ENCODE peak calls at places on chromosomes 6 and 20, in seven cellular contexts. Q is neuronal stem cell, B is IMR-90, I is mesenchymal stem cell, R is H9, N is H1, S is mesendoderm. Z is an unnamed sample. For H3K4me1, the result is how much of the 10 kb centered on the place peaks cover.

GRCh38 chr6:124400600-124400999 is 561.6 kb upstream of the RNF217 start:
- DNase-seq in I (no peak), R (no peak), Q (no peak), B (no peak), N (no peak), S (no peak), Z (no peak)

GRCh38 chr20:14334306-14334930 is 3.0 kb downstream of the FLRT3 start:
- DNase-seq in R (peak), Q (peak), I (peak), B (peak), N (no peak), S (peak), Z (peak)

GRCh38 chr20:10846831-10847230 is 173.0 kb upstream of the JAG1 start:
- DNase-seq in I (no peak), R (no peak), N (no peak), S (no peak), Q (no peak), B (no peak), Z (no peak)

GRCh38 chr6:139277161-139277560 is 14.6 kb downstream of the TXLNB start:
- DNase-seq in I (no peak), R (no peak), Q (no peak), N (no peak), S (no peak), B (no peak), Z (no peak)

GRCh38 chr20:52410182-52410647 is 218.6 kb upstream of the ZFP64 start:
- DNase-seq in B (peak), R (no peak), I (peak), Q (no peak), S (peak), N (no peak), Z (no peak)

GRCh38 chr6:43803783-43804549 is 34.0 kb downstream of the VEGFA start:
- DNase-seq in S (peak), N (no peak), B (peak), R (no peak), I (peak), Q (no peak), Z (peak)

GRCh38 chr6:25417206-25417605 is 138.0 kb downstream of the CARMIL1 start:
- DNase-seq in R (no peak), N (no peak), Q (no peak), B (no peak), S (peak), I (no peak), Z (peak)

GRCh38 chr6:164167873-164168405 is 753.4 kb downstream of the QKI start:
- DNase-seq in N (no peak), R (no peak), I (no peak), Q (no peak), S (no peak), B (no peak), Z (no peak)

GRCh38 chr20:24157213-24157612 is 168.6 kb upstream of the GGTLC1 start:
- DNase-seq in N (no peak), Q (no peak), B (no peak), S (no peak), R (no peak), I (no peak), Z (no peak)

GRCh38 chr20:44014807-44015732 is 100.4 kb downstream of the TOX2 start:
- DNase-seq in S (no peak), R (peak), I (no peak), N (no peak), B (no peak), Q (no peak), Z (no peak)

GRCh38 chr6:148192310-148192709 is 150.3 kb upstream of the SASH1 start:
- DNase-seq in R (no peak), B (peak), S (no peak), N (no peak), I (peak), Q (no peak), Z (no peak)

GRCh38 chr6:144840619-144841018 is 555.5 kb downstream of the UTRN start:
- DNase-seq in S (no peak), B (no peak), R (no peak), Q (no peak), N (no peak), I (no peak), Z (no peak)

GRCh38 chr6:163608060-163608752 is 193.7 kb downstream of the QKI start:
- DNase-seq in Q (no peak), S (no peak), I (peak), R (no peak), B (no peak), N (no peak), Z (no peak)

GRCh38 chr6:23181301-23182110 is 612.1 kb downstream of the HDGFL1 start:
- DNase-seq in N (no peak), Q (no peak), R (no peak), B (no peak), I (no peak), S (no peak), Z (no peak)

GRCh38 chr20:38342196-38342595 is 4.1 kb upstream of the LBP start:
- DNase-seq in I (no peak), B (no peak), Q (peak), S (no peak), R (peak), N (peak), Z (no peak)

GRCh38 chr20:46872315-46873211 is 22.1 kb upstream of the EYA2 start:
- DNase-seq in Q (no peak), I (no peak), R (no peak), B (peak), S (no peak), N (no peak), Z (peak)

GRCh38 chr6:167858086-167858591 is 31.4 kb downstream of the AFDN start:
- DNase-seq in S (no peak), R (no peak), Q (no peak), I (peak), B (peak), N (no peak), Z (no peak)

GRCh38 chr20:62970307-62971210 is 18.1 kb downstream of the SLC17A9 start:
- DNase-seq in B (no peak), Q (no peak), R (no peak), S (no peak), I (no peak), N (no peak), Z (peak)

GRCh38 chr20:36632487-36633284 is 13.3 kb downstream of the SLA2 start:
- DNase-seq in R (peak), I (no peak), B (no peak), S (peak), N (peak), Q (no peak), Z (no peak)

GRCh38 chr6:127494240-127494767 is 24.8 kb downstream of the MTCL3 start:
- DNase-seq in S (no peak), I (no peak), N (no peak), B (no peak), Q (no peak), R (no peak), Z (no peak)

GRCh38 chr6:9428416-9429172 is 986.3 kb downstream of the TFAP2A start:
- DNase-seq in R (no peak), S (no peak), I (no peak), Q (no peak), B (peak), N (no peak), Z (no peak)

DNA sequence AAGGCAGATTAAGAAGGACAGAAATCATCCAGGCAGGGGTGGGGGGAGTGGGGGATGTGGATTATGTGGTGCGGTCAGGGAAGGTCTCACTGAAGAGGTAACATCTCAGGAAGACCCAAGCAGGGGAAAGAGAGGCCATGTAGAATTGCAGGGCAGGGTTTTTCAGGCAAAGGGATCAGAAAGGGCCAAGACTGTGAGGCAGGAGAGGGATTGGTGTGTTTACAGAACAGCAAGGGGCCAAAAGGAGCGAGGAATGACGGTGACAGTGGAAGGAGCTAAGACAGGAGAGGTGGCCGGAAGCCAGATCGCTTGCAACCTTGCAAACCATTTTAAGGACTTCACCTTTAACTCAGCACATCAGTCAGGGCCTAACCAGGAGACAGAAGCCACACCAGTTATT is 535.4 kb upstream of the JARID2 start:
- DNase-seq in I (no peak), B (no peak), Q (no peak), R (no peak), N (no peak), S (no peak), Z (no peak)
- H3K4me1 ChIP-seq in I (under half), B (under half), Q (under half), R (under half), N (under half), S (under half), Z (under half)

GRCh38 chr6:32665621-32666140 is 776 bp downstream of the HLA-DQB1 start:
- DNase-seq in I (no peak), B (no peak), R (no peak), Q (no peak), N (no peak), S (no peak), Z (no peak)

GRCh38 chr6:32668226-32668747 is 1.8 kb upstream of the HLA-DQB1 start:
- DNase-seq in I (peak), Q (no peak), R (peak), S (peak), B (peak), N (no peak), Z (peak)

GRCh38 chr6:32664827-32665362 is 1.6 kb downstream of the HLA-DQB1 start:
- DNase-seq in I (no peak), N (no peak), B (no peak), S (peak), R (peak), Q (no peak), Z (no peak)

GRCh38 chr6:32664354-32664753 is 2.1 kb downstream of the HLA-DQB1 start:
- DNase-seq in N (no peak), Q (no peak), B (no peak), R (no peak), S (no peak), I (no peak), Z (no peak)

GRCh38 chr6:32666420-32667300 is at the start of gene HLA-DQB1:
- DNase-seq in R (peak), Q (peak), S (peak), I (peak), N (no peak), B (no peak), Z (peak)
- H3K27ac ChIP-seq in R (no peak), Q (no peak), S (no peak), I (no peak), N (no peak), B (no peak), Z (no peak)

GRCh38 chr6:115914098-115914497 is 146.6 kb downstream of the FRK start:
- DNase-seq in B (no peak), Q (no peak), S (peak), R (no peak), I (peak), N (no peak), Z (no peak)

GRCh38 chr6:115910147-115910546 is 150.5 kb downstream of the FRK start:
- DNase-seq in S (peak), N (no peak), B (no peak), R (peak), Q (no peak), I (no peak), Z (no peak)

DNA sequence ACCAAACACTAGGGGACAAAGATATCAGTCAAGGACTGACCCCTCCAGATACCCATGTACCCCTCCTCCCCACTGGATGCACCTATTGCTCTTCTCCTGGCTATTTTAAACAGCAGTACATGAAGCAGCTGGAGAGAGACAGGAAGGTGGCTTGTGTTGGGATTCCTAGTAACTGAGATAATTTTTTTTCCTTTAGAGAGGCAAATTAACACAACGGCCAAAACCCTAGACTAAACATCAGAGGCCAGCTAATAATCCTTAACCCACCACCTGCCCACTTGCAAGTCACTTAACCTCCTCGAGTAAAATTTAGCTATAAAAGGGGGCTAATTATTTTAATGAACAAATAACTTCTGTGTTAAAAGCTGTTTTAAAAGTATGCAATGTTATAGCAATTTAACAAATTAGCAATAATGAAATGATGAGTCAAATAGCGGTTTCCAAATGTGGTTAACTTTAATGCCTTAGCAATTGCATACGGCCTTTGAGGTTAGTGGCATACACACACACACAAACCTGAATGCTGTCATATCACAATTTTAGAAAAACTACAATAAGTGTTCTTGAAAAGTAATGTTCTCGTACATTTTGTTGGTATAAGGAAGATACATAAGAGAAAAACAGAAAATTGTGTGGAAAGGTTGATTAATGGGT is 151.7 kb downstream of the FRK start:
- DNase-seq in S (no peak), R (no peak), Q (no peak), N (no peak), I (peak), B (no peak), Z (no peak)
- H2AK5ac ChIP-seq in S (no peak), R (no peak), Q (no peak), N (no peak), I (no peak), B (no peak), Z (no peak)

DNA sequence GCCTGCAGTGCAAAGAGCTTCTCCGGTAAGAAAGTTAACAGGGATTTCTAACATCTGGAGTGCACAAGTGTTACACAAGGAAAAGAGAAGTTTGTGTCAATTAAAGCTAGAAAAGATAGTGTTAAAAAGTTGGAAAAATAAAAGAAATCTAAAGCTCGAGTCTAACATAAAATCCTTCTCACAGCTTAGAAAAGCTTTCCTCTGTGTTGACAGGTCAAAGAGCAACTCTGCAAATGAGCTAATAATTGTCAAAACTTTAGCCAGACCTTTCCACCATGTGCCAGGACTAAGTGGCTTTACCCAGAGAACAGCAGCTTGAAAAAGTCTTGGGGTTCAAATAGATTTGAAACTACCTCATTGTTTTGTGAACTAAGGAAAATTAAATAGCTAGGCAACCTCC is 14.8 kb downstream of the PTPRK start:
- DNase-seq in I (no peak), Q (no peak), R (no peak), N (no peak), S (no peak), B (no peak), Z (no peak)
- H3K4me1 ChIP-seq in I (under half), Q (under half), R (under half), N (under half), S (under half), B (under half), Z (under half)

Z was measured in trophoblast cell.